ENCODE peak calls at places on chromosomes 12 and 14, in ten cellular contexts. A, U, S, Q, O, F, K, P, N and M are unnamed samples.

GRCh38 chr12:4824415-4824814 is 85.3 kb upstream of the KCNA1 start:
- DNase-seq in A (no peak), U (no peak), S (no peak), Q (no peak), O (no peak), F (no peak), K (no peak), P (no peak), N (peak), M (peak)

GRCh38 chr12:95215925-95216324 is 1.3 kb downstream of the FGD6 start:
- DNase-seq in A (no peak), U (no peak), S (no peak), Q (no peak), O (no peak), F (no peak), K (no peak), P (no peak), N (peak), M (peak)

GRCh38 chr14:96285667-96286066 is 29.7 kb downstream of the BDKRB1 start:
- DNase-seq in A (no peak), U (no peak), S (peak), Q (peak), O (no peak), F (no peak), K (no peak), P (no peak), N (peak), M (peak)

GRCh38 chr14:33768458-33768830 is 182.4 kb downstream of the EGLN3 start:
- DNase-seq in A (no peak), U (no peak), S (no peak), Q (no peak), O (no peak), F (no peak), K (no peak), P (no peak), N (no peak), M (peak)

GRCh38 chr12:11624126-11624525 is 25.3 kb upstream of the ETV6 start:
- DNase-seq in A (no peak), U (no peak), S (no peak), Q (no peak), O (no peak), F (no peak), K (no peak), P (no peak), N (no peak), M (no peak)

GRCh38 chr12:121005346-121005815 is 10.9 kb downstream of the C12orf43 start:
- DNase-seq in A (no peak), U (no peak), S (no peak), Q (no peak), O (peak), F (no peak), K (no peak), P (no peak), N (peak), M (peak)

GRCh38 chr12:76219806-76220205 is 128.4 kb downstream of the BBS10 start:
- DNase-seq in A (no peak), U (no peak), S (no peak), Q (no peak), O (no peak), F (no peak), K (no peak), P (no peak), N (no peak), M (no peak)

GRCh38 chr12:116164976-116165425 is 112.5 kb downstream of the MED13L start:
- DNase-seq in A (no peak), U (no peak), S (no peak), Q (no peak), O (no peak), F (no peak), K (peak), P (no peak), N (peak), M (no peak)

GRCh38 chr12:10557329-10557728 is 51.6 kb downstream of the EIF2S3B start:
- DNase-seq in A (no peak), U (no peak), S (no peak), Q (no peak), O (no peak), F (no peak), K (no peak), P (no peak), N (no peak), M (no peak)

GRCh38 chr12:108825205-108825950 is 32.0 kb downstream of the SSH1 start:
- DNase-seq in A (no peak), U (no peak), S (no peak), Q (no peak), O (no peak), F (no peak), K (no peak), P (peak), N (peak), M (peak)

GRCh38 chr12:112252184-112252583 is 126.8 kb downstream of the TRAFD1 start:
- DNase-seq in A (no peak), U (no peak), S (no peak), Q (no peak), O (no peak), F (no peak), K (no peak), P (no peak), N (peak), M (peak)

GRCh38 chr12:59113831-59114273 is 193.5 kb upstream of the LRIG3 start:
- DNase-seq in A (peak), U (no peak), S (peak), Q (peak), O (peak), F (peak), K (peak), P (peak), N (peak), M (peak)

GRCh38 chr12:46933947-46934346 is 108.2 kb upstream of the SLC38A4 start:
- DNase-seq in A (no peak), U (no peak), S (no peak), Q (no peak), O (peak), F (no peak), K (no peak), P (no peak), N (peak), M (peak)

GRCh38 chr14:23629831-23630396 is 6.2 kb upstream of the DHRS2 start:
- DNase-seq in A (no peak), U (no peak), S (no peak), Q (no peak), O (no peak), F (no peak), K (no peak), P (no peak), N (no peak), M (no peak)

GRCh38 chr12:59383426-59383822 is 212.4 kb upstream of the SLC16A7 start:
- DNase-seq in A (no peak), U (no peak), S (no peak), Q (no peak), O (no peak), F (no peak), K (peak), P (no peak), N (peak), M (peak)

GRCh38 chr14:98593361-98593761 is 678.6 kb downstream of the BCL11B start:
- DNase-seq in A (no peak), U (no peak), S (no peak), Q (no peak), O (no peak), F (no peak), K (no peak), P (no peak), N (no peak), M (no peak)

GRCh38 chr12:29528161-29528560 is 30.7 kb upstream of the OVCH1 start:
- DNase-seq in A (no peak), U (no peak), S (no peak), Q (no peak), O (no peak), F (no peak), K (no peak), P (no peak), N (no peak), M (no peak)

GRCh38 chr12:119145367-119145766 is 33.4 kb upstream of the HSPB8 start:
- DNase-seq in A (no peak), U (no peak), S (no peak), Q (no peak), O (no peak), F (no peak), K (no peak), P (no peak), N (no peak), M (no peak)
- H3K4me3 ChIP-seq in A (no peak), U (no peak), S (no peak), Q (no peak), O (no peak), F (no peak), K (no peak), P (no peak), N (no peak), M (no peak)

GRCh38 chr12:55822228-55822627 is 4.4 kb downstream of the ORMDL2 start:
- DNase-seq in A (no peak), U (no peak), S (no peak), Q (no peak), O (no peak), F (no peak), K (no peak), P (no peak), N (no peak), M (peak)

GRCh38 chr12:55827806-55828205 is 1.6 kb downstream of the DNAJC14 start:
- DNase-seq in A (no peak), U (no peak), S (no peak), Q (no peak), O (no peak), F (no peak), K (no peak), P (no peak), N (no peak), M (no peak)

GRCh38 chr12:55824726-55825125 is 4.7 kb downstream of the DNAJC14 start:
- DNase-seq in A (no peak), U (no peak), S (no peak), Q (no peak), O (no peak), F (no peak), K (no peak), P (no peak), N (no peak), M (no peak)

GRCh38 chr12:55820679-55821078 is 2.8 kb downstream of the ORMDL2 start:
- DNase-seq in A (no peak), U (no peak), S (no peak), Q (no peak), O (no peak), F (no peak), K (no peak), P (no peak), N (no peak), M (peak)

GRCh38 chr12:55823419-55823818 is 5.6 kb downstream of the ORMDL2 start:
- DNase-seq in A (no peak), U (no peak), S (no peak), Q (no peak), O (no peak), F (no peak), K (no peak), P (no peak), N (no peak), M (no peak)
- H3K27ac ChIP-seq in A (no peak), U (no peak), S (no peak), Q (no peak), O (no peak), F (peak), K (no peak), P (no peak), N (no peak), M (peak)

DNA sequence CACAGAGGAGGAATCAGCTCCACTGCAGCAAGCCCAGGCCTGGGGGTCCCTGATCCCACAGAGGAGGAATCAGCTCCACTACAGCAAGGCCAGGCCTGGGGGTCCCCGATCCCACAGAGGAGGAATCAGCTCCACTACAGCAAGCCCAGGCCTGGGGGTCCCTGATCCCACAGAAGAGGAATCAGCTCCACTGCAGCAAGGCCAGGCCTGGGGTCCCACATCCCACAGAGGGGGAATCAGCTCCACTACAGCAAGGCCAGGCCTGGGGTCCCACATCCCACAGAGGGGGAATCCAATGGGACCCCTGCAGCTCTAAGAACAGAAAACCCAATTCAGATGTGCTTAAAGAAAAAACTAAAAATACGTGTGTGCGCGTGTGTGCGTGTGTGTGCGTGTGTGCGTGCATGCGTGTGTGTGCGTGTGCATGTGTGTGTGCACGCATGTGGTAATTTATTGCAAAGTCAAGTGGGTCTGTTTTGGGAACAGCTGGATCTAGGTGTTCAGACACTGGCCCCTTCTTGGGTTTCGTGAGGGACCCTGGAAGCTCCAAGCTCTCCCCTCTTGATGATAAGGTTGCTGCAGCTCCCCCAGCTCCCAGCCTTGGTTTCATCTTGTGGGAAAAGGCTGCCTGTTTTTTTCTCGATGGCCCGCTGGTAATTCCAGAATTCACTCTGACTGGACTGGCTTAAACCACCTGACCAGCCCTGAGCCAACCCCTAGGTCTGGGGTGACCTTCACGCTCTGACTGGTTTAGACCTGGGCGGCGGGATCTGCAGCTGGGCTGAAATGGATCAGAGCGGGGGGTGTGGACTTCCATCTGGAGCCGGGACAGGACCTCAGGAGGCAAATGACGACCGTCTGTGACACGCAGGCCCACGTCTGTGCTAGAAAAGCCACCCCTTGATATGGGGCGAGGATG is 47.1 kb downstream of the GALNT9 start:
- DNase-seq in A (peak), U (no peak), S (no peak), Q (no peak), O (no peak), F (peak), K (no peak), P (no peak), N (no peak), M (no peak)
- H3K4me3 ChIP-seq in A (no peak), U (no peak), S (no peak), Q (no peak), O (no peak), F (no peak), K (no peak), P (no peak), N (no peak), M (no peak)

GRCh38 chr14:63928744-63929174 is 76.0 kb downstream of the SYNE2 start:
- DNase-seq in A (no peak), U (no peak), S (no peak), Q (no peak), O (no peak), F (no peak), K (no peak), P (no peak), N (peak), M (no peak)
- H3K27ac ChIP-seq in A (no peak), U (no peak), S (no peak), Q (peak), O (no peak), F (no peak), K (no peak), P (no peak), N (no peak), M (no peak)

GRCh38 chr14:77322209-77322902 is 1.5 kb downstream of the GSTZ1 start:
- DNase-seq in A (no peak), U (no peak), S (no peak), Q (no peak), O (no peak), F (no peak), K (no peak), P (no peak), N (no peak), M (no peak)

GRCh38 chr14:77320238-77320935 is at the start of gene POMT2:
- DNase-seq in A (peak), U (peak), S (peak), Q (peak), O (peak), F (peak), K (peak), P (peak), N (peak), M (peak)

GRCh38 chr14:77318006-77318553 is 2.6 kb downstream of the POMT2 start:
- DNase-seq in A (no peak), U (no peak), S (no peak), Q (no peak), O (no peak), F (no peak), K (no peak), P (no peak), N (no peak), M (peak)

GRCh38 chr14:77316872-77317271 is 3.8 kb downstream of the POMT2 start:
- DNase-seq in A (peak), U (no peak), S (no peak), Q (no peak), O (no peak), F (no peak), K (no peak), P (no peak), N (no peak), M (no peak)

DNA sequence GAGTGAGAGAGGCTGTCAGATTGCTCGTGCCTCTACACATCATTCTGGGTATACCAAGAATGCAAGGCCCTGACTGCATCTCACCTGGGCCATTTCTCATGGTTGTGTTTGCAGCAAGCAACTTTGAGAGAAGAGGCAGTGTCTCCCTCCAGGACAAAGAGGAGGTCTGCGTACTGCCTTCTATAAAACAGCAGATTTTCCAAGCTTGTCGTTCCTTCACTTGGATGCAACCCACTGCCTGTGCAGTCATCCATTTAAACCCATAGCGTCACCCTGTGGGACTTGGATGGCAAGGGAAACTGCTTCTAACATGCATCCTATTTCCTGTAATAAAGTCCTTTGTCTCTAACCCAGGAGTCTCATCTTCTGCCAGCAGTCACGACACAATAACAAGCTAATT is 1.3 kb downstream of the POMT2 start:
- DNase-seq in A (no peak), U (no peak), S (no peak), Q (no peak), O (no peak), F (no peak), K (no peak), P (no peak), N (no peak), M (no peak)
- H3K4me3 ChIP-seq in A (peak), U (peak), S (no peak), Q (no peak), O (peak), F (no peak), K (no peak), P (no peak), N (no peak), M (no peak)

GRCh38 chr14:69096766-69097475 is 56.0 kb downstream of the DCAF5 start:
- DNase-seq in A (no peak), U (no peak), S (no peak), Q (no peak), O (no peak), F (no peak), K (no peak), P (no peak), N (peak), M (no peak)
- H3K27ac ChIP-seq in A (no peak), U (no peak), S (peak), Q (no peak), O (no peak), F (no peak), K (no peak), P (no peak), N (no peak), M (no peak)

GRCh38 chr12:50707396-50707795 is 56.5 kb upstream of the ATF1 start:
- DNase-seq in A (no peak), U (no peak), S (no peak), Q (peak), O (no peak), F (no peak), K (no peak), P (no peak), N (no peak), M (no peak)
- H3K4me3 ChIP-seq in A (no peak), U (no peak), S (no peak), Q (no peak), O (no peak), F (no peak), K (no peak), P (no peak), N (no peak), M (no peak)

DNA sequence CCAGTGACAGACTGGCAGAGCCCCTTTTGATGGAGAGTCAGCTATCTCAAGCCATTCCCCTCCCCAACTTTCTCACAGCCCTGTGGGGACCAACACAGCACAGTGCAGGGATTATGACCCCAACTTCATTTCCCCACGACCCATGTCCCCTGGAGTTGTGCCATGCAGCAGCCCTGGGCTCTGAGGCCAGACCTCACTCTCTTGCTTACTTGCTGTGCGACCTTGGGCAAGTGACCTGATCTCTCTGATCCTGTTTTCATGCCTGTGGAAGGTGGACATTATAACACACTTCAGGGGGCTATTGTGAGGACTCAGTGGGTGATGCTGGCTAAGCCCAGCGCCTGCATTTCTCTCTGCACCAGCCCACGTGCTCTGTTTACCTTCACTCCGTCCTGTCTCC is 14.1 kb downstream of the OTUB2 start:
- DNase-seq in A (no peak), U (no peak), S (no peak), Q (no peak), O (no peak), F (no peak), K (no peak), P (no peak), N (no peak), M (no peak)
- H3K27ac ChIP-seq in A (no peak), U (no peak), S (no peak), Q (no peak), O (no peak), F (no peak), K (no peak), P (no peak), N (no peak), M (no peak)